ENCODE peak calls at places on chromosomes 16 and 17, in six cellular contexts. One of them, this sample, is unnamed.

GRCh38 chr17:10115536-10115932 is 82.9 kb downstream of the GAS7 start:
- DNase-seq in adrenal gland: no peak
- DNase-seq in ovary: no peak
- DNase-seq in A549: no peak
- DNase-seq in tibial nerve: no peak
- DNase-seq in IMR-90: no peak
- DNase-seq in this sample: no peak

GRCh38 chr16:89193021-89193575 is 7.2 kb downstream of the SLC22A31 start:
- DNase-seq in adrenal gland: no peak
- DNase-seq in IMR-90: peak; percentile 86
- DNase-seq in ovary: peak; percentile 75
- DNase-seq in tibial nerve: no peak
- DNase-seq in A549: peak; percentile 84
- DNase-seq in this sample: peak; percentile 87

GRCh38 chr16:75026892-75027391 is 28.1 kb downstream of the ZNRF1 start:
- DNase-seq in IMR-90: no peak
- DNase-seq in tibial nerve: no peak
- DNase-seq in A549: no peak
- DNase-seq in adrenal gland: no peak
- DNase-seq in ovary: no peak
- DNase-seq in this sample: no peak

GRCh38 chr16:75486666-75487313 is 8.5 kb downstream of the CHST6 start:
- DNase-seq in A549: no peak
- DNase-seq in adrenal gland: no peak
- DNase-seq in ovary: no peak
- DNase-seq in IMR-90: no peak
- DNase-seq in tibial nerve: no peak
- DNase-seq in this sample: no peak

GRCh38 chr17:28728364-28729200 is at the start of gene NEK8:
- DNase-seq in tibial nerve: peak; percentile 96
- DNase-seq in ovary: peak; percentile 94
- DNase-seq in adrenal gland: peak; percentile 94
- DNase-seq in A549: peak; percentile 97
- DNase-seq in IMR-90: peak; percentile 90
- DNase-seq in this sample: peak; percentile 93

GRCh38 chr17:44033841-44034408 is 19.2 kb upstream of the TMEM101 start:
- DNase-seq in ovary: no peak
- DNase-seq in tibial nerve: no peak
- DNase-seq in A549: no peak
- DNase-seq in IMR-90: no peak
- DNase-seq in adrenal gland: no peak
- DNase-seq in this sample: no peak

GRCh38 chr16:3890091-3890490 is 9.6 kb upstream of the CREBBP start:
- DNase-seq in adrenal gland: no peak
- DNase-seq in IMR-90: no peak
- DNase-seq in tibial nerve: no peak
- DNase-seq in A549: no peak
- DNase-seq in ovary: no peak
- DNase-seq in this sample: no peak

GRCh38 chr17:78355045-78355641 is 4.7 kb downstream of the SOCS3 start:
- DNase-seq in IMR-90: no peak
- DNase-seq in ovary: no peak
- DNase-seq in tibial nerve: no peak
- DNase-seq in adrenal gland: no peak
- DNase-seq in A549: no peak
- DNase-seq in this sample: no peak

GRCh38 chr16:57925310-57925709 is 45.6 kb downstream of the CNGB1 start:
- DNase-seq in adrenal gland: no peak
- DNase-seq in A549: no peak
- DNase-seq in tibial nerve: no peak
- DNase-seq in ovary: no peak
- DNase-seq in IMR-90: no peak
- DNase-seq in this sample: no peak

GRCh38 chr16:9843424-9844013 is 338.7 kb downstream of the GRIN2A start:
- DNase-seq in IMR-90: no peak
- DNase-seq in tibial nerve: no peak
- DNase-seq in ovary: no peak
- DNase-seq in A549: no peak
- DNase-seq in adrenal gland: no peak
- DNase-seq in this sample: no peak

GRCh38 chr17:42608692-42609181 is 437 bp downstream of the RETREG3 start:
- DNase-seq in tibial nerve: no peak
- DNase-seq in IMR-90: no peak
- DNase-seq in ovary: no peak
- DNase-seq in A549: no peak
- DNase-seq in adrenal gland: no peak
- DNase-seq in this sample: no peak

GRCh38 chr17:37110012-37110701 is 161.4 kb downstream of the AATF start:
- DNase-seq in adrenal gland: no peak
- DNase-seq in ovary: no peak
- DNase-seq in tibial nerve: no peak
- DNase-seq in A549: no peak
- DNase-seq in IMR-90: no peak
- DNase-seq in this sample: no peak

GRCh38 chr16:80198265-80198994 is 342.4 kb upstream of the DYNLRB2 start:
- DNase-seq in A549: peak; percentile 60
- DNase-seq in tibial nerve: no peak
- DNase-seq in ovary: no peak
- DNase-seq in IMR-90: peak; percentile 18
- DNase-seq in adrenal gland: no peak
- DNase-seq in this sample: no peak

GRCh38 chr16:72092832-72093447 is 480 bp downstream of the TXNL4B start:
- DNase-seq in tibial nerve: no peak
- DNase-seq in IMR-90: peak; percentile 68
- DNase-seq in ovary: no peak
- DNase-seq in A549: peak; percentile 62
- DNase-seq in adrenal gland: no peak
- DNase-seq in this sample: peak; percentile 33

GRCh38 chr16:27441998-27442397 is 40.0 kb downstream of the IL21R start:
- DNase-seq in A549: no peak
- DNase-seq in adrenal gland: peak; percentile 5
- DNase-seq in ovary: no peak
- DNase-seq in tibial nerve: no peak
- DNase-seq in IMR-90: no peak
- DNase-seq in this sample: no peak

GRCh38 chr17:45265823-45266222 is 3.9 kb upstream of the SPATA32 start:
- DNase-seq in adrenal gland: peak; percentile 75
- DNase-seq in tibial nerve: no peak
- DNase-seq in ovary: no peak
- DNase-seq in A549: peak; percentile 57
- DNase-seq in IMR-90: peak; percentile 87
- DNase-seq in this sample: peak; percentile 74

GRCh38 chr17:71163121-71163812 is 957.6 kb upstream of the SOX9 start:
- DNase-seq in A549: no peak
- DNase-seq in IMR-90: peak; percentile 41
- DNase-seq in tibial nerve: no peak
- DNase-seq in adrenal gland: no peak
- DNase-seq in ovary: no peak
- DNase-seq in this sample: no peak

GRCh38 chr17:38608648-38609047 is 2.9 kb upstream of the SRCIN1 start:
- DNase-seq in tibial nerve: no peak
- DNase-seq in A549: no peak
- DNase-seq in ovary: no peak
- DNase-seq in IMR-90: no peak
- DNase-seq in adrenal gland: no peak
- DNase-seq in this sample: no peak

GRCh38 chr16:15650019-15650697 is at the start of gene NDE1:
- DNase-seq in adrenal gland: peak; percentile 93
- DNase-seq in tibial nerve: peak; percentile 87
- DNase-seq in IMR-90: peak; percentile 85
- DNase-seq in ovary: peak; percentile 87
- DNase-seq in A549: peak; percentile 87
- DNase-seq in this sample: peak; percentile 87
- TF ChIP-seq POLR2A in adrenal gland: peak; percentile 13
- TF ChIP-seq POLR2A in tibial nerve: peak; percentile 62
- TF ChIP-seq POLR2A in IMR-90: peak; percentile 68
- TF ChIP-seq POLR2A in ovary: peak; percentile 48
- TF ChIP-seq POLR2A in A549: peak; percentile 32
- TF ChIP-seq POLR2A in this sample: peak; percentile 78

DNA sequence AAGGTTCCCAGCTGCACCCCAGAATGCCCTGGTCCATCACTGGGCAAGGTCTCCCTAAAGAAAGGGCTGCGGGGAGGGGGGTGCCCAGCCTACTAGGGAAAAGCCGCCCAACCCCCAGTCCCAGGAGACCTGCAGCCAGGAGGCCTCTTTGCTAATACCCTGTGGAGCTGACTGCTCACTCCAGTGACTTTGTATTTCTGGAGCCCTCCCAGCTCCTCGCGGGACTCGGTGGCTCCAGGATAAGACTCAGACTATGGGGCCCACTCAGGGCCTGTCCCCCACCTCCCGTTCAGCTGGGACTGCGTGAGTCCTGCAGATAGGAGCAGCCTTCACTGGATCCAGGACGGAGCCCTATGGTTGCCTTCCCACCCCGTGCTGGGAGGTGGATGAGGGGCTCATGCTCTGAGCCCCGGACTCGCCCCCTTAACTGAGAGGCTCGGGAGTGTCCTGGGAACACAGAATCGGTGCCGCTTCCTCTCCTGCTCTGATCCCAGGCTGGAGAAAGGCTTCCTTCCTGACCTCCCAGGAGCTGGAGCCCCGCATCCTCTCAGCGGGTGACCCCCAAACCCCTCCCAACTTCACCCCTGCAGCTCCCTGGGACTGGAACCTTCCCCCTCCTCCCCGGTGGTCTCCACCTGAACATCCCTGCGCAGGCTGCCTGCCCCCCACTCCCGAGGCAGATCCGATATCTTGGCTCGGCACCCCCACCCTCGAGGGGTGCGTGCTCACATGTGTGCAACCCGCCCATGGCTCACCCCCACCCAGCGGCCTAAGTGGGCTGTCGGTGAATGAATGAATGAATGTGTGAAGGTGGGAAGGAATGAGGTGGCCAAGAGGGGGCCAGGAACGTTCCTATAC is 40.0 kb downstream of the SLC7A5 start:
- DNase-seq in tibial nerve: no peak
- DNase-seq in adrenal gland: no peak
- DNase-seq in A549: peak; percentile 74
- DNase-seq in ovary: no peak
- DNase-seq in IMR-90: no peak
- DNase-seq in this sample: no peak
- TF ChIP-seq POLR2A in tibial nerve: no peak
- TF ChIP-seq POLR2A in adrenal gland: no peak
- TF ChIP-seq POLR2A in A549: no peak
- TF ChIP-seq POLR2A in ovary: no peak
- TF ChIP-seq POLR2A in IMR-90: peak; percentile 21
- TF ChIP-seq POLR2A in this sample: no peak

DNA sequence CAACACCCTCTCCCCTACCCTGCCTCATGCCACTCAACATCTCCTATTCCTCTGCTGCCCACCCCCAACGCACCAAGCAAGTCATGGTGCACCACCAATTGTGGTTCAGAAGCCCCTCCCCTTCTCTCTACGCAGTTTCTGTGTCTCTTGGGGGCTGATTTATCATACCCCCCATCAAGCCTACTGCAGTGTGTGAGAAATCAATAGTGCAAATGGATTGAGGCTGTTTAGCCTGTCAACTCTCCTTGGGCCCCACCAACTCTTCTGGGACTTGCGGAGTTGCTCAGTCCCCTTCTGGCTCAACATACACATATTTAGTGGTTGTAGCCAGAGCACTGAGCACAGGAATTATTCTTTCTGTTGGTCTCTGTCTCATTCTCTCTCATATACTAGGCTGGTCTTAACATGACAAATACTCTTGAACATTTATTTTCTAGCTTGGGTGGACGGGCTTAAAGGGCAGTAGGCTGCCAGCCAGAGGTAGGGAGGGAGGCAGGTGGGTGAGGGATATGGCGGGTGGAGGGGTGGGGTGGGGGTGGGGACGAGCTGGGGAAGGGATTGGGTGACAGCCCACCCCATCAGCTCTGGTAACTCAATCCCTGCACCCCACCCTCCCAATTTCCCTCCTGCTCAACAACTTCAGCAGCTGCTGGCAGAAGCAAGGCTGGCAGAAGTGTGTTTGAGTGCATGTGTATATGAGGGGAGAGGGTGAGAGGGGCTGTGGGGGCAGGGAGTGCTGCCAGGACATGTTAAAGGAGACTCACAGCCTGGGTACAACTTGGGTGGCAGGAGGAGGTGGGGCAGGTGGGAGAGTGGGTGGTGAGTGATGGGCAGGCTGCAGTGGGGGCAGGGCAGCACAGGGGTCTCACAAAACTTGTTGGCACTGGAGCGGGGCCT is 4.9 kb downstream of the RARA start:
- DNase-seq in ovary: peak; percentile 14
- DNase-seq in tibial nerve: peak; percentile 3
- DNase-seq in adrenal gland: no peak
- DNase-seq in IMR-90: no peak
- DNase-seq in A549: peak; percentile 61
- DNase-seq in this sample: no peak
- TF ChIP-seq POLR2A in ovary: no peak
- TF ChIP-seq POLR2A in tibial nerve: no peak
- TF ChIP-seq POLR2A in adrenal gland: no peak
- TF ChIP-seq POLR2A in IMR-90: no peak
- TF ChIP-seq POLR2A in A549: no peak
- TF ChIP-seq POLR2A in this sample: no peak

GRCh38 chr17:7281953-7282751 is 634 bp downstream of the SLC2A4 start:
- DNase-seq in adrenal gland: peak; percentile 57
- DNase-seq in A549: no peak
- DNase-seq in IMR-90: no peak
- DNase-seq in ovary: peak; percentile 34
- DNase-seq in tibial nerve: no peak
- DNase-seq in this sample: no peak

GRCh38 chr17:7281074-7281952 is at the start of gene SLC2A4:
- DNase-seq in ovary: peak; percentile 94
- DNase-seq in tibial nerve: peak; percentile 87
- DNase-seq in A549: peak; percentile 98
- DNase-seq in IMR-90: peak; percentile 90
- DNase-seq in adrenal gland: peak; percentile 97
- DNase-seq in this sample: peak; percentile 94

GRCh38 chr17:7282752-7283321 is 1.3 kb downstream of the SLC2A4 start:
- DNase-seq in tibial nerve: no peak
- DNase-seq in ovary: no peak
- DNase-seq in adrenal gland: no peak
- DNase-seq in IMR-90: no peak
- DNase-seq in A549: no peak
- DNase-seq in this sample: no peak

GRCh38 chr17:7279453-7279852 is 2.1 kb upstream of the SLC2A4 start:
- DNase-seq in A549: no peak
- DNase-seq in tibial nerve: no peak
- DNase-seq in ovary: no peak
- DNase-seq in IMR-90: no peak
- DNase-seq in adrenal gland: no peak
- DNase-seq in this sample: no peak

DNA sequence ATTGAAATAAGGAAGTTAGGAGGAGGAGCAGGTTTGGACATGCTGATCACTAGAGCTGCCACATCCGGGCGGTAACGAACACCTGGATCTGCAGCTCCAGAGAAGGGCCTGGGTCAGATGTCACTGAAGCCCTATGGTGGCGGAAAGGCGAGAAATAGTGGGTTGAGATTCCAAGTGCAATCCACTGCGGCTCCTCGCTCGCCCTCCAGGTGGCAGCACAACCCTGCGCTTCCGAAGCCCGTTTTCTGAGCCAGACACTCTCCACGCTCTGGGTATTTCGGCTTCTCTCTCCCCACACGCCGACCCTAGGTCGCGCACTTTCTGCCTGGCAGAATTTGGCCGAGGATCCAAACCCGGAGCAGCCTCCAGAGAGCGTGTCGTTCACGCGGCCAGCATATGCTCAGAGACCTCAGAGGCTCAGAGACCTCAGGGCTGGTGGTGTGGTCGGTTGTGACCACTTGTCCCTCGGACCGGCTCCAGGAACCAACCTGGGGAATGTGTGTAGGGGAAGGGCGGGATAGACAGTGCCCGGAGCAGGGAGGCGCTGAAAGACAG is 922 bp upstream of the SLC2A4 start:
- DNase-seq in ovary: peak; percentile 75
- DNase-seq in A549: peak; percentile 90
- DNase-seq in IMR-90: peak; percentile 68
- DNase-seq in adrenal gland: peak; percentile 88
- DNase-seq in tibial nerve: peak; percentile 70
- DNase-seq in this sample: peak; percentile 79
- TF ChIP-seq POLR2A in ovary: peak; percentile 25
- TF ChIP-seq POLR2A in A549: no peak
- TF ChIP-seq POLR2A in IMR-90: peak; percentile 55
- TF ChIP-seq POLR2A in adrenal gland: peak; percentile 9
- TF ChIP-seq POLR2A in tibial nerve: no peak
- TF ChIP-seq POLR2A in this sample: no peak

This sample was measured in H54.